ENCODE peak calls at places on chromosomes 1 and 21, in nine cellular contexts. C is HS-27A, U is cardiac muscle cell, Q is non-pigmented ciliary epithelial cell, M is WTC11, H is NCI-H1092, I is GF-D8, F is AG08395, B is upper lobe of right lung. A is an unnamed sample.
A peak's percentile ranks its signal among the peaks of the same experiment; 100 is the strongest.

GRCh38 chr1:110638556-110638955 is 32.4 kb upstream of the KCNA2 start:
- DNase-seq in I (no peak), Q (no peak), F (no peak), U (no peak), M (no peak), B (no peak), H (no peak), C (no peak), A (no peak)

GRCh38 chr1:248873993-248874671 is 15.2 kb upstream of the ZNF692 start:
- DNase-seq in F (peak; percentile 77), H (peak; percentile 89), M (peak; percentile 77), B (peak; percentile 83), U (peak; percentile 79), Q (no peak), C (no peak), I (peak; percentile 89), A (peak; percentile 92)

GRCh38 chr1:36511804-36512798 is 29.4 kb upstream of the CSF3R start:
- DNase-seq in F (no peak), C (no peak), Q (no peak), B (no peak), H (no peak), I (no peak), U (no peak), M (no peak), A (no peak)

GRCh38 chr1:41368801-41369200 is 7.6 kb downstream of the FOXO6 start:
- DNase-seq in B (no peak), U (no peak), C (no peak), Q (no peak), I (no peak), M (peak; percentile 10), H (no peak), F (no peak), A (no peak)

GRCh38 chr1:113981962-113982931 is 3.0 kb downstream of the OLFML3 start:
- DNase-seq in M (no peak), B (peak; percentile 72), H (no peak), Q (no peak), U (peak; percentile 10), I (peak; percentile 28), C (no peak), F (peak; percentile 83), A (no peak)

GRCh38 chr1:886311-886710 is 37.4 kb upstream of the SAMD11 start:
- DNase-seq in H (no peak), U (no peak), I (no peak), C (no peak), Q (no peak), B (no peak), F (no peak), M (no peak), A (no peak)

GRCh38 chr21:15967661-15968060 is 237.9 kb downstream of the USP25 start:
- DNase-seq in B (no peak), C (peak; percentile 54), U (no peak), Q (no peak), H (no peak), I (no peak), M (no peak), F (peak; percentile 53), A (no peak)

GRCh38 chr1:56396524-56397067 is 182.8 kb downstream of the PLPP3 start:
- DNase-seq in Q (no peak), H (no peak), B (no peak), F (no peak), I (no peak), U (peak; percentile 22), M (no peak), C (no peak), A (no peak)

GRCh38 chr21:34278451-34278850 is 85.4 kb upstream of the KCNE2 start:
- DNase-seq in F (no peak), C (no peak), B (no peak), M (no peak), I (no peak), Q (no peak), H (no peak), U (no peak), A (no peak)

GRCh38 chr1:223745731-223746130 is 33.4 kb downstream of the CAPN2 start:
- DNase-seq in M (no peak), I (no peak), C (no peak), Q (no peak), U (no peak), H (no peak), B (no peak), F (no peak), A (no peak)

GRCh38 chr1:9438431-9439073 is 100.7 kb upstream of the SLC25A33 start:
- DNase-seq in M (no peak), Q (peak; percentile 57), F (peak; percentile 28), B (peak; percentile 74), I (no peak), C (no peak), U (no peak), H (no peak), A (peak; percentile 54)

GRCh38 chr1:51188230-51188629 is 47.8 kb upstream of the RNF11 start:
- DNase-seq in F (no peak), U (no peak), I (no peak), M (no peak), C (no peak), H (no peak), B (no peak), Q (no peak), A (no peak)

GRCh38 chr1:234188454-234188792 is 184.8 kb upstream of the COA6 start:
- DNase-seq in B (no peak), C (no peak), H (no peak), F (no peak), M (peak; percentile 76), U (no peak), Q (no peak), I (no peak), A (no peak)

GRCh38 chr21:46099476-46099875 is 1.6 kb downstream of the COL6A2 start:
- DNase-seq in I (no peak), C (no peak), F (peak; percentile 28), M (peak; percentile 51), B (peak; percentile 65), H (no peak), U (no peak), Q (no peak), A (no peak)